ENCODE peak calls at places on chromosome 7, in nine cellular contexts. One of them, this sample, is unnamed.

GRCh38 chr7:95636140-95636539 is 39.8 kb upstream of the PDK4 start:
- DNase-seq in A549: no peak
- DNase-seq in NB4: no peak
- DNase-seq in IMR-90: no peak
- DNase-seq in prostate gland: no peak
- DNase-seq in lower leg skin: no peak
- DNase-seq in upper lobe of left lung: no peak
- DNase-seq in transverse colon: no peak
- DNase-seq in K562: no peak
- DNase-seq in this sample: no peak

GRCh38 chr7:147547252-147547897 is 1043.2 kb upstream of the C7orf33 start:
- DNase-seq in A549: no peak
- DNase-seq in NB4: peak; percentile 55
- DNase-seq in IMR-90: peak; percentile 9
- DNase-seq in prostate gland: no peak
- DNase-seq in lower leg skin: no peak
- DNase-seq in upper lobe of left lung: no peak
- DNase-seq in transverse colon: peak; percentile 10
- DNase-seq in K562: peak; percentile 42
- DNase-seq in this sample: peak; percentile 25

GRCh38 chr7:98372993-98373392 is 27.9 kb downstream of the BAIAP2L1 start:
- DNase-seq in A549: no peak
- DNase-seq in NB4: no peak
- DNase-seq in IMR-90: peak; percentile 81
- DNase-seq in prostate gland: no peak
- DNase-seq in lower leg skin: no peak
- DNase-seq in upper lobe of left lung: no peak
- DNase-seq in transverse colon: no peak
- DNase-seq in K562: no peak
- DNase-seq in this sample: no peak

GRCh38 chr7:80934286-80934685 is 15.4 kb upstream of the SEMA3C start:
- DNase-seq in A549: no peak
- DNase-seq in NB4: no peak
- DNase-seq in IMR-90: peak; percentile 29
- DNase-seq in prostate gland: no peak
- DNase-seq in lower leg skin: no peak
- DNase-seq in upper lobe of left lung: no peak
- DNase-seq in transverse colon: no peak
- DNase-seq in K562: no peak
- DNase-seq in this sample: no peak

GRCh38 chr7:93016085-93016471 is 101.7 kb downstream of the SAMD9 start:
- DNase-seq in A549: no peak
- DNase-seq in NB4: no peak
- DNase-seq in IMR-90: peak; percentile 45
- DNase-seq in prostate gland: peak; percentile 11
- DNase-seq in lower leg skin: no peak
- DNase-seq in upper lobe of left lung: no peak
- DNase-seq in transverse colon: peak; percentile 38
- DNase-seq in K562: no peak
- DNase-seq in this sample: no peak

GRCh38 chr7:117871778-117872538 is 1.3 kb downstream of the CTTNBP2 start:
- DNase-seq in A549: no peak
- DNase-seq in NB4: no peak
- DNase-seq in IMR-90: no peak
- DNase-seq in prostate gland: no peak
- DNase-seq in lower leg skin: peak; percentile 14
- DNase-seq in upper lobe of left lung: peak; percentile 58
- DNase-seq in transverse colon: no peak
- DNase-seq in K562: no peak
- DNase-seq in this sample: no peak

GRCh38 chr7:114630186-114630824 is 215.7 kb downstream of the FOXP2 start:
- DNase-seq in A549: no peak
- DNase-seq in NB4: no peak
- DNase-seq in IMR-90: no peak
- DNase-seq in prostate gland: no peak
- DNase-seq in lower leg skin: no peak
- DNase-seq in upper lobe of left lung: no peak
- DNase-seq in transverse colon: no peak
- DNase-seq in K562: no peak
- DNase-seq in this sample: no peak

GRCh38 chr7:112889834-112890438 is 99.7 kb upstream of the TMEM168 start:
- DNase-seq in A549: no peak
- DNase-seq in NB4: no peak
- DNase-seq in IMR-90: no peak
- DNase-seq in prostate gland: no peak
- DNase-seq in lower leg skin: no peak
- DNase-seq in upper lobe of left lung: no peak
- DNase-seq in transverse colon: no peak
- DNase-seq in K562: no peak
- DNase-seq in this sample: no peak

DNA sequence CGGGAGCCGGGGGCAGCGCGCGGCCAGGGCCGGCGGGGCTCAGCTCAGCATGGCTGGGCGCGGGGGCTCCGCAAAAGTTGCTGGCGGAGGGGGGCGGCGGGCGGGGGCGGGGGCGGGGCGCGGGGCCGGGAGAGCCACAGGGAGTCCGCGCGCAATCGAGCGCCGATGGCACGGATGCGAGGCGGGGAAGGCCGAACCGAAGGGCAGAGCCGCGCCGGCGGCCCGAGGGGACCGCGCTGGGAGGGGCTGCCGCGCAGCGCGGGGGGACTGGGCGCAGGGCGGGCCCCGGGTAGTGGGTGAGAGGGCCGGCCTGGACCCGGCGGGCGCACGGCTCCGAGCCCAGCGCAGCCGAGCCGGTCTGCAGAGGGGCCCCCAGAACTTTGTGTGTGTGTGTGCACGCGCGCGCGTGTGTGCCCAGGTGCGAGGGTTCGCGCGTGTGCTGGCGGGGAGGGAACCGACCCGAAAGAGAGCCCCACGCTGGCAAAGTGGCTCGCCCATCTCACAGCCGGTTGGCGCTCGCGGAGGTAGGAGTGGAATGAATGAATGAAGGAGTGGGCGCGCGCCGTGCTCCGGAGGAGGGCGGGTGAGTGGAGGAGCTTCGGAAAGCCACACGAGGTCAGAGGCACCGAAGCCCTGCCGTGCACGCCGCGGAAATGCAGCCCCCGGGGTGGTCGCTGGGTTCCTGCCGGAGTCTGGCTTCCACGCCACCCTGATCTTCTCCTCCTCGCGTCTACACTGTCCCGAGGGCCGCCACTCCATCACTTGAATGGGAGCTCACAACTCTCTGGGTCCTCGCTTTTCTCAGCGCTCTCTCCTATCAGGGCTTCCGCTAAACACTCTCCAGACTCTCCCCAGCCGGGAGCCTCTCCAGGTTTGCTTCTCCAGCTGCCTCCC is at the start of gene HIPK2:
- DNase-seq in A549: peak; percentile 76
- DNase-seq in NB4: peak; percentile 88
- DNase-seq in IMR-90: peak; percentile 73
- DNase-seq in prostate gland: peak; percentile 74
- DNase-seq in lower leg skin: no peak
- DNase-seq in upper lobe of left lung: peak; percentile 95
- DNase-seq in transverse colon: peak; percentile 83
- DNase-seq in K562: peak; percentile 90
- DNase-seq in this sample: peak; percentile 74
- TF ChIP-seq POLR2A in A549: peak; percentile 24
- TF ChIP-seq POLR2A in NB4: peak; percentile 26
- TF ChIP-seq POLR2A in IMR-90: no peak
- TF ChIP-seq POLR2A in prostate gland: peak; percentile 18
- TF ChIP-seq POLR2A in lower leg skin: no peak
- TF ChIP-seq POLR2A in upper lobe of left lung: no peak
- TF ChIP-seq POLR2A in transverse colon: no peak
- TF ChIP-seq POLR2A in K562: peak; percentile 46
- TF ChIP-seq POLR2A in this sample: no peak

DNA sequence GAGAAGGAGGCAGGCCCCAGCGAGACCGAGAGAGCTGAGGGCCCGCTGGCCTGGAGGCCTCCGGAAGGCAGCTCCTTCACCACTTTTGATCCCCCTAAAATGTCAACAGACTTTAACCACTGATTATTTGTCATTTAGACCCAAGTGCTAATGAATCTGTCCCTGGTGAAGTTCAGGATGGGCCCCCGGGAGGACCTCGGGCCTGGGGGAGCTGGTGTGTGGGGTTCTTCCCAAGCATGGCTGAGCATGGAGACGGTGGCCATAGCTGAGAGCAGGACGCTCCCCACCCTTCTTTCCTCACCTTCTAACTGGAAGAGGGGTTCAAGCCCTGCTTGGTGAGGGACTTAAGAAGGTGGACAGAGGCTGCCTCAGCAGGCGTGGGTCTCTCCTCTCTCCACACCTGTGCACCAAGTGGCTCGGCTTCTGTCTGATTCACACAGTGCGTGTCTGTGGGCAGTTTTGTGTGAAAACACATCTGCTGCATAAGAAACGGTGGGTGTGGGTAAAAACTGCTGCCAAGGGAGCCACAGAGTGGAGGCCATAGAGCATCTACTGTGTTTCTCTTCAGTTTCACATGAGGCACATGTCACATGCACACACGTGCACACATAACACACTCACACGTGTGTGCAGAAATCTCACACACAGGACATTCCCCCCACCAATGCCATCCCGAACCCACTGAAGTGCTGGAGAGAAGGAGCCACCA is 53.5 kb upstream of the VIPR2 start:
- DNase-seq in A549: no peak
- DNase-seq in NB4: no peak
- DNase-seq in IMR-90: no peak
- DNase-seq in prostate gland: no peak
- DNase-seq in lower leg skin: no peak
- DNase-seq in upper lobe of left lung: no peak
- DNase-seq in transverse colon: no peak
- DNase-seq in K562: no peak
- DNase-seq in this sample: no peak
- TF ChIP-seq POLR2A in A549: no peak
- TF ChIP-seq POLR2A in NB4: no peak
- TF ChIP-seq POLR2A in IMR-90: no peak
- TF ChIP-seq POLR2A in prostate gland: no peak
- TF ChIP-seq POLR2A in lower leg skin: no peak
- TF ChIP-seq POLR2A in upper lobe of left lung: no peak
- TF ChIP-seq POLR2A in transverse colon: no peak
- TF ChIP-seq POLR2A in K562: no peak
- TF ChIP-seq POLR2A in this sample: no peak

DNA sequence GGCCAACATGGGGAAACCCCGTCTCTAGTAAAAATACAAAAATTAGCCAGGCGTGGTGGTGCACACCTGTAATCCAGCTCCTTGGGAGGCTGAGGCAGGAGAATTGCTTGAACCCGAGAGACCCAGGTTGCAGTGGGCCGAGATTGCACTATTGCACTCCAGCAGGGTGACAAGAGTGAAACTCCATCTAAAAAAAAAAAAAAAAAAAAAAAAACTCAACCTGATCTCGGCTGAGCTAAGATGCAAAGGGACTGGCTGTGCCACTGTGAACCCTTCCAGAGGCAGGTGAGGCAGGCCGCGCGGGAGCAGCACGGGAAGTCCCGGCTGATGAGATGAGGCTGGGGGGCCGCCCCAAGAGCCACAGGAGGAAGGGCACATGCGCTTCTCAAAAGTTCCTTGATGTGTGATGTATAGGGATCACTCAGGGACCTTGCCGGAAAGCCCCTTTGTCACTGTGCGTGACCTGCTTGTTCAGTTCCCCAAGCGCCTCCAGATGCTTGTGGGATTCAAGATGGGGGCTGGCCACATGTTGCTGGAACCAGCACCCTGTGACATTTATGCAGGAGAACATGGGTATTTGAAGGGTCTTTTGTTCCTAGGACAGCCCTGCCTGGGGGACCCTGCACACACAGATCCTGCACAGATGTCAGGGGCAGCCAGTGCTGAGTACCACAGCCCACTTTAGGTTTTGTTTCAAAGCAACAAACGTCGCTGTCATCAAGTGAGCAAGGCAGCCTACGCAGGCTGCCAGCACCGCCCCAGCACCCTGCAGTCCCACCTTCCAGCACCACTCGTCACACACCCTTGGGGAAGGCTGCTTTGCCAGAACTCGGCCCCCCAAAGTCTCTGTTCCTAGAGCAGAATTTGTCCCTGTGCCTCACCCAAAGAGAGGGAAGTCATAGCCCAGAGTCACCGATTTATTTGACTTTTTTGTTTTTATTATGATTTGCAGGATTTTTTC is 74.8 kb upstream of the SH2B2 start:
- DNase-seq in A549: no peak
- DNase-seq in NB4: no peak
- DNase-seq in IMR-90: no peak
- DNase-seq in prostate gland: no peak
- DNase-seq in lower leg skin: no peak
- DNase-seq in upper lobe of left lung: peak; percentile 56
- DNase-seq in transverse colon: no peak
- DNase-seq in K562: no peak
- DNase-seq in this sample: no peak
- TF ChIP-seq POLR2A in A549: no peak
- TF ChIP-seq POLR2A in NB4: no peak
- TF ChIP-seq POLR2A in IMR-90: no peak
- TF ChIP-seq POLR2A in prostate gland: no peak
- TF ChIP-seq POLR2A in lower leg skin: no peak
- TF ChIP-seq POLR2A in upper lobe of left lung: no peak
- TF ChIP-seq POLR2A in transverse colon: no peak
- TF ChIP-seq POLR2A in K562: no peak
- TF ChIP-seq POLR2A in this sample: no peak

GRCh38 chr7:73890541-73891147 is 29.7 kb downstream of the TMEM270 start:
- DNase-seq in A549: no peak
- DNase-seq in NB4: no peak
- DNase-seq in IMR-90: no peak
- DNase-seq in prostate gland: no peak
- DNase-seq in lower leg skin: no peak
- DNase-seq in upper lobe of left lung: no peak
- DNase-seq in transverse colon: no peak
- DNase-seq in K562: no peak
- DNase-seq in this sample: no peak

GRCh38 chr7:73887762-73888161 is 26.8 kb downstream of the TMEM270 start:
- DNase-seq in A549: no peak
- DNase-seq in NB4: no peak
- DNase-seq in IMR-90: no peak
- DNase-seq in prostate gland: no peak
- DNase-seq in lower leg skin: no peak
- DNase-seq in upper lobe of left lung: no peak
- DNase-seq in transverse colon: no peak
- DNase-seq in K562: no peak
- DNase-seq in this sample: peak; percentile 36

GRCh38 chr7:73882060-73882428 is 21.1 kb downstream of the TMEM270 start:
- DNase-seq in A549: no peak
- DNase-seq in NB4: no peak
- DNase-seq in IMR-90: no peak
- DNase-seq in prostate gland: no peak
- DNase-seq in lower leg skin: no peak
- DNase-seq in upper lobe of left lung: no peak
- DNase-seq in transverse colon: no peak
- DNase-seq in K562: no peak
- DNase-seq in this sample: no peak

GRCh38 chr7:73885433-73885974 is 24.5 kb downstream of the TMEM270 start:
- DNase-seq in A549: no peak
- DNase-seq in NB4: no peak
- DNase-seq in IMR-90: no peak
- DNase-seq in prostate gland: no peak
- DNase-seq in lower leg skin: no peak
- DNase-seq in upper lobe of left lung: no peak
- DNase-seq in transverse colon: no peak
- DNase-seq in K562: no peak
- DNase-seq in this sample: peak; percentile 45

DNA sequence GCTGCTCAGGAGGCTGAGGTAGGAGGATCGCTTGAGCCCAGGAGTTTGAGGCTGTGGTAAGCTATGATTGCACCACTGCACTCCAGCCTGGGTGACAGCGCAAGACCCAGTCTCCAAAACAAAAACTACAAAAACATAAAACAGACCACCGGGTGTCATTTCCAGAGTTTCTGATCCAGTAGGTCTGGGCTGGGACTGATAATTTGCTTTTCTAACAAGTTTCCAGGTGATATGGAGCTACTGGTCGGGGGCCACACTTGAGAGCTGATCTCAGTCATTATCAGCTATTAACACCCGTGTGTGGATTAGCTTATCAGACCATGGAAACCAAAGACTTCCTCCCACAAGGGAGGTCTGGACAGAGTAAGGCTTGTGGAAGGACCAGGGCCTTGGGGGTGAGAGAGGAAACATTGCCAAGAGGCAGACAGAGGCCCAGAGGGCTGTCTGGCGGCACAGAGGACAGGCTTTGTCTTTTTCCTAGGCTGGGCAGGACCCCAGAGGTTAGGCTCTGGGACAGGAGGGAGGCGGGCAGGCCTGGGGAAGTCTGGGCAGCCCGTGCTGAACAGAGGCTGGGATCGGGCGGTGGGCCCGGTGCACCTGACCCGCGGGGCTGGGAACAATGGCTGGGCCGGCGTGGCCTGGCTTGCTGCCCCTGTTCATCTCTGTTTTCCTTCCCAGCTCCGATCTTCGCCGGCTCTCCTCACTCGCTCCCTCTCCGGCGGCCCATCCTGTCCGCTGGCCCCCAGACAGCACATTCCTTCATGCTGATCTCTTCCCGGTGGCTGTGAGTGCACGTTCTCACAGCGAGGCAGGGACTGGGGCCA is 25.2 kb downstream of the TMEM270 start:
- DNase-seq in A549: no peak
- DNase-seq in NB4: peak; percentile 77
- DNase-seq in IMR-90: peak; percentile 64
- DNase-seq in prostate gland: peak; percentile 19
- DNase-seq in lower leg skin: no peak
- DNase-seq in upper lobe of left lung: peak; percentile 85
- DNase-seq in transverse colon: peak; percentile 45
- DNase-seq in K562: peak; percentile 97
- DNase-seq in this sample: peak; percentile 99
- TF ChIP-seq POLR2A in A549: no peak
- TF ChIP-seq POLR2A in NB4: no peak
- TF ChIP-seq POLR2A in IMR-90: no peak
- TF ChIP-seq POLR2A in prostate gland: no peak
- TF ChIP-seq POLR2A in lower leg skin: no peak
- TF ChIP-seq POLR2A in upper lobe of left lung: no peak
- TF ChIP-seq POLR2A in transverse colon: no peak
- TF ChIP-seq POLR2A in K562: no peak
- TF ChIP-seq POLR2A in this sample: peak; percentile 86